ENCODE peak calls at places on chromosomes 6 and 20, in eight cellular contexts. One of them, this sample, is unnamed.

GRCh38 chr6:111888928-111889696 is 15.9 kb upstream of the FYN start:
- DNase-seq in Karpas-422: no peak
- DNase-seq in CD8-positive, alpha-beta memory T cell: no peak
- DNase-seq in endothelial cell: peak
- DNase-seq in GM06990: no peak
- DNase-seq in anterior cingulate cortex: no peak
- DNase-seq in occipital lobe: peak
- DNase-seq in DMS153: no peak
- DNase-seq in this sample: peak

GRCh38 chr6:12065321-12066140 is 53.4 kb downstream of the HIVEP1 start:
- DNase-seq in DMS153: no peak
- DNase-seq in endothelial cell: no peak
- DNase-seq in anterior cingulate cortex: no peak
- DNase-seq in occipital lobe: no peak
- DNase-seq in Karpas-422: peak
- DNase-seq in CD8-positive, alpha-beta memory T cell: no peak
- DNase-seq in GM06990: peak
- DNase-seq in this sample: no peak

GRCh38 chr20:16580127-16580526 is 6.9 kb upstream of the KIF16B start:
- DNase-seq in Karpas-422: no peak
- DNase-seq in endothelial cell: no peak
- DNase-seq in CD8-positive, alpha-beta memory T cell: no peak
- DNase-seq in GM06990: no peak
- DNase-seq in occipital lobe: no peak
- DNase-seq in anterior cingulate cortex: no peak
- DNase-seq in DMS153: no peak
- DNase-seq in this sample: no peak

GRCh38 chr6:158653577-158654354 is 3.9 kb downstream of the SYTL3 start:
- DNase-seq in CD8-positive, alpha-beta memory T cell: peak
- DNase-seq in GM06990: peak
- DNase-seq in Karpas-422: no peak
- DNase-seq in DMS153: no peak
- DNase-seq in endothelial cell: no peak
- DNase-seq in anterior cingulate cortex: no peak
- DNase-seq in occipital lobe: no peak
- DNase-seq in this sample: no peak

GRCh38 chr6:122753688-122754056 is 25.8 kb upstream of the FABP7 start:
- DNase-seq in DMS153: no peak
- DNase-seq in anterior cingulate cortex: no peak
- DNase-seq in occipital lobe: no peak
- DNase-seq in CD8-positive, alpha-beta memory T cell: no peak
- DNase-seq in GM06990: no peak
- DNase-seq in endothelial cell: no peak
- DNase-seq in Karpas-422: no peak
- DNase-seq in this sample: no peak

GRCh38 chr6:1325471-1326309 is 13.8 kb downstream of the FOXQ1 start:
- DNase-seq in anterior cingulate cortex: no peak
- DNase-seq in CD8-positive, alpha-beta memory T cell: no peak
- DNase-seq in Karpas-422: no peak
- DNase-seq in occipital lobe: no peak
- DNase-seq in endothelial cell: no peak
- DNase-seq in GM06990: no peak
- DNase-seq in DMS153: no peak
- DNase-seq in this sample: no peak

GRCh38 chr6:108737594-108738546 is 110.4 kb upstream of the ARMC2 start:
- DNase-seq in occipital lobe: no peak
- DNase-seq in CD8-positive, alpha-beta memory T cell: no peak
- DNase-seq in anterior cingulate cortex: no peak
- DNase-seq in DMS153: no peak
- DNase-seq in Karpas-422: no peak
- DNase-seq in GM06990: no peak
- DNase-seq in endothelial cell: no peak
- DNase-seq in this sample: no peak

GRCh38 chr6:30491963-30492616 is 2.8 kb downstream of the HLA-E start:
- DNase-seq in CD8-positive, alpha-beta memory T cell: peak
- DNase-seq in DMS153: no peak
- DNase-seq in endothelial cell: no peak
- DNase-seq in Karpas-422: no peak
- DNase-seq in anterior cingulate cortex: no peak
- DNase-seq in GM06990: no peak
- DNase-seq in occipital lobe: no peak
- DNase-seq in this sample: no peak